ENCODE peak calls at places on chromosomes 7 and 10, in four cellular contexts. One of them, this sample, is unnamed.
A peak's percentile ranks its signal among the peaks of the same experiment; 100 is the strongest.

GRCh38 chr10:13518076-13518692 is 10.6 kb downstream of the BEND7 start:
- DNase-seq in GM12878: no peak
- DNase-seq in HepG2: no peak
- DNase-seq in K562: peak; percentile 52
- DNase-seq in this sample: no peak

GRCh38 chr7:12594122-12594897 is 23.8 kb downstream of the SCIN start:
- DNase-seq in GM12878: no peak
- DNase-seq in K562: peak; percentile 55
- DNase-seq in HepG2: no peak
- DNase-seq in this sample: no peak

GRCh38 chr7:134480730-134481129 is 21.8 kb upstream of the AKR1B1 start:
- DNase-seq in K562: no peak
- DNase-seq in HepG2: peak; percentile 78
- DNase-seq in GM12878: no peak
- DNase-seq in this sample: no peak

GRCh38 chr7:42494722-42495121 is 257.7 kb upstream of the GLI3 start:
- DNase-seq in K562: no peak
- DNase-seq in GM12878: no peak
- DNase-seq in HepG2: no peak
- DNase-seq in this sample: no peak

GRCh38 chr7:132770055-132770454 is 193.8 kb upstream of the PLXNA4 start:
- DNase-seq in HepG2: no peak
- DNase-seq in GM12878: no peak
- DNase-seq in K562: no peak
- DNase-seq in this sample: no peak

GRCh38 chr10:63413429-63413828 is 52.3 kb downstream of the JMJD1C start:
- DNase-seq in HepG2: no peak
- DNase-seq in K562: no peak
- DNase-seq in GM12878: no peak
- DNase-seq in this sample: no peak

GRCh38 chr10:12635127-12635541 is 285.8 kb downstream of the CAMK1D start:
- DNase-seq in HepG2: no peak
- DNase-seq in K562: no peak
- DNase-seq in GM12878: no peak
- DNase-seq in this sample: no peak

GRCh38 chr7:117908031-117908795 is 35.0 kb upstream of the CTTNBP2 start:
- DNase-seq in K562: no peak
- DNase-seq in GM12878: no peak
- DNase-seq in HepG2: no peak
- DNase-seq in this sample: no peak

GRCh38 chr7:82445226-82445625 is 1.6 kb upstream of the CACNA2D1 start:
- DNase-seq in HepG2: no peak
- DNase-seq in GM12878: no peak
- DNase-seq in K562: no peak
- DNase-seq in this sample: no peak

GRCh38 chr7:28686418-28686800 is 271.7 kb downstream of the TRIL start:
- DNase-seq in K562: peak; percentile 13
- DNase-seq in GM12878: no peak
- DNase-seq in HepG2: no peak
- DNase-seq in this sample: peak; percentile 51

GRCh38 chr7:156857757-156858156 is 35.2 kb downstream of the LMBR1 start:
- DNase-seq in GM12878: no peak
- DNase-seq in HepG2: no peak
- DNase-seq in K562: no peak
- DNase-seq in this sample: no peak

GRCh38 chr10:21265622-21266021 is 259.9 kb downstream of the SKIDA1 start:
- DNase-seq in HepG2: peak; percentile 28
- DNase-seq in GM12878: no peak
- DNase-seq in K562: no peak
- DNase-seq in this sample: no peak

GRCh38 chr7:43905954-43906326 is 456 bp downstream of the URGCP start:
- DNase-seq in GM12878: no peak
- DNase-seq in HepG2: peak; percentile 14
- DNase-seq in K562: peak; percentile 45
- DNase-seq in this sample: peak; percentile 59

GRCh38 chr10:60299961-60300883 is 89.5 kb downstream of the ANK3 start:
- DNase-seq in HepG2: no peak
- DNase-seq in K562: peak; percentile 90
- DNase-seq in GM12878: no peak
- DNase-seq in this sample: no peak
- H2AFZ ChIP-seq in HepG2: no peak overlapping the region
- H2AFZ ChIP-seq in K562: peak overlapping the region; percentile 97
- H2AFZ ChIP-seq in GM12878: no peak overlapping the region
- H2AFZ ChIP-seq in this sample: no peak overlapping the region

GRCh38 chr10:97468162-97468561 is 22.2 kb downstream of the ZDHHC16 start:
- DNase-seq in HepG2: no peak
- DNase-seq in GM12878: peak; percentile 7
- DNase-seq in K562: no peak
- DNase-seq in this sample: no peak

GRCh38 chr10:97465982-97466381 is 20.0 kb downstream of the ZDHHC16 start:
- DNase-seq in GM12878: no peak
- DNase-seq in HepG2: no peak
- DNase-seq in K562: no peak
- DNase-seq in this sample: no peak

GRCh38 chr10:97464226-97464625 is 18.3 kb downstream of the ZDHHC16 start:
- DNase-seq in GM12878: no peak
- DNase-seq in HepG2: no peak
- DNase-seq in K562: no peak
- DNase-seq in this sample: no peak

GRCh38 chr10:97463363-97464132 is 17.6 kb downstream of the ZDHHC16 start:
- DNase-seq in GM12878: peak; percentile 9
- DNase-seq in K562: peak; percentile 42
- DNase-seq in HepG2: peak; percentile 87
- DNase-seq in this sample: no peak

GRCh38 chr10:97466755-97467154 is 20.8 kb downstream of the ZDHHC16 start:
- DNase-seq in GM12878: no peak
- DNase-seq in K562: no peak
- DNase-seq in HepG2: peak; percentile 59
- DNase-seq in this sample: no peak
- TF ChIP-seq HDAC6 in GM12878: no peak
- TF ChIP-seq HDAC6 in K562: no peak
- TF ChIP-seq HDAC6 in HepG2: no peak
- TF ChIP-seq HDAC6 in this sample: no peak

GRCh38 chr7:159031135-159031701 is 113.4 kb downstream of the VIPR2 start:
- DNase-seq in GM12878: no peak
- DNase-seq in K562: peak; percentile 42
- DNase-seq in HepG2: no peak
- DNase-seq in this sample: peak; percentile 65
- H2AFZ ChIP-seq in GM12878: no peak overlapping the region
- H2AFZ ChIP-seq in K562: peak overlapping the region; percentile 98
- H2AFZ ChIP-seq in HepG2: no peak overlapping the region
- H2AFZ ChIP-seq in this sample: peak overlapping the region; percentile 63

DNA sequence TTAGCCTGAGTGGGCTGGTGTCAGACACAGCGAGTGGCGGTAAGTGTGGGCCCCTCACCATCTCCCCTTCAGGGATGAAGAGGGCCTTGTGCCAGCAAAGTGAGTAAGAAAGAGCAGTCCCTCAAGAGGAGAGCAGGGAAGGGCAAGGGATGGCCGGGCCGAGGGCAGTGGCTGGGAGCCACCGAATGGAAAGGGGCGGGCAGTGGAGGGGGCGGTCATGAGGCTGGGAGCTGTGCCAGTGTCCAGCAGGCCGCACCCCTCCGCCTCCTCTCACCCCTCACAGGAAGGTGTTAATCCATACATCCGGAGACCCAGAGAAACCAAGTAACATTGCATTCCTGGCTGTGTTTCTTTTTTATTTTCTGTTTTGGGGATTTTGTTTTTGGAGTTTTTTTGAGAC is 28.6 kb upstream of the RASGEF1A start:
- DNase-seq in HepG2: no peak
- DNase-seq in K562: no peak
- DNase-seq in GM12878: no peak
- DNase-seq in this sample: no peak
- TF ChIP-seq HDAC6 in HepG2: no peak
- TF ChIP-seq HDAC6 in K562: no peak
- TF ChIP-seq HDAC6 in GM12878: no peak
- TF ChIP-seq HDAC6 in this sample: no peak

DNA sequence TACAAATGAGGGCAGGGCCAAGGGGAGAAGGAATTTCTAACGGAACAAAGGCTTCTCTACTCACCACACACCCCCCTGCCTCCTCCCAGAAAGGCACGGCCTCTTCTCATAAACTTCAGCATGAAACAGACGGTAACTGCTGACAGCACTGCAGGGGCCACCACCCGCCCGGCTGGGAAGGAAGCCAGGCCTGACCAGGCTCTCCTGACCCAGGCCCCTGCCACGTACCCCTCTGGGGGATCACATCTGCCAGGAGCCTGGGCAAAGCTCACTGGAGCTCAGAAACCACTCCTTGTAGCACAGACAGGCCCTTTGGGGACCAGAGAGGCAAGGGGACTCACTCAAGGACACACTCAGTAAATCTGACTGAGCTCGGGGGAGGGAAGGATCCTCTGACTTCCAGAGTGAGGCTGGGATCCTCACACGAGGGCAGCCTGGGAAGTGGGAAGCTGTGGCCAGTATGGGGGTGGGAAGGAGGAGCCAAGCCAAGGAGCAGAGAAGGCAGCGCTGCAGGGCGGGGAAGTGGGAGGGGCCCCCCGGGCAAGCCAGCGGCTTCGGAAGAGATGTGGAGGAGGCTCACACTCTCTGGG is 46.1 kb downstream of the ZCCHC24 start:
- DNase-seq in HepG2: no peak
- DNase-seq in K562: peak; percentile 88
- DNase-seq in GM12878: no peak
- DNase-seq in this sample: no peak
- H2AFZ ChIP-seq in HepG2: no peak overlapping the region
- H2AFZ ChIP-seq in K562: peak overlapping the region; percentile 96
- H2AFZ ChIP-seq in GM12878: no peak overlapping the region
- H2AFZ ChIP-seq in this sample: no peak overlapping the region

GRCh38 chr10:73881221-73881919 is 7.0 kb upstream of the CAMK2G start:
- DNase-seq in K562: no peak
- DNase-seq in GM12878: no peak
- DNase-seq in HepG2: no peak
- DNase-seq in this sample: no peak

GRCh38 chr10:73886085-73886529 is 11.8 kb upstream of the CAMK2G start:
- DNase-seq in HepG2: peak; percentile 57
- DNase-seq in GM12878: no peak
- DNase-seq in K562: peak; percentile 90
- DNase-seq in this sample: peak; percentile 81

GRCh38 chr10:73886625-73887024 is 12.3 kb upstream of the CAMK2G start:
- DNase-seq in GM12878: no peak
- DNase-seq in HepG2: no peak
- DNase-seq in K562: no peak
- DNase-seq in this sample: no peak

GRCh38 chr10:73884017-73884416 is 9.7 kb upstream of the CAMK2G start:
- DNase-seq in K562: no peak
- DNase-seq in HepG2: no peak
- DNase-seq in GM12878: no peak
- DNase-seq in this sample: no peak

DNA sequence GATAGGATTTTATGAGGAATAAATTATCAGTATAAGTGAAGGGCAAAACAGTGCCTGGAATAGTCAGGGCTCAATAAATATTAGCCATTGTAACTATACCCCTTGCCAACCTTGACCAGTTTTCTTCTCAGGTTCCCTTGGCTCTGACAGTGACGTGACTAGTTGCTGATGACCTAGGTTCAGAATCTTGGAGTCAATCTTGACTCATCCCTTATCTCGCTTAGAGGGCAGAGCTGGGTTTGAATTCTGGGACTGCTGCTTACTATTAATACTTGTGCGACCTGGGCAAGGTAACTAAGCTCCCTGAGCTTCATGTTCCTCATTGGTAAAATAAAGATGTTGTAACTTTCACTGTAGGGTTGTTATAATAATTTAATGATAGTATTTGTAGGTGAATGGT is 9.2 kb upstream of the CAMK2G start:
- DNase-seq in GM12878: no peak
- DNase-seq in K562: no peak
- DNase-seq in HepG2: no peak
- DNase-seq in this sample: no peak
- TF ChIP-seq HDAC6 in GM12878: no peak
- TF ChIP-seq HDAC6 in K562: no peak
- TF ChIP-seq HDAC6 in HepG2: no peak
- TF ChIP-seq HDAC6 in this sample: no peak

GRCh38 chr10:106181491-106181890 is 983.0 kb downstream of the SORCS1 start:
- DNase-seq in HepG2: no peak
- DNase-seq in K562: no peak
- DNase-seq in GM12878: no peak
- DNase-seq in this sample: no peak

GRCh38 chr10:106173838-106174237 is 990.7 kb downstream of the SORCS1 start:
- DNase-seq in HepG2: no peak
- DNase-seq in K562: no peak
- DNase-seq in GM12878: no peak
- DNase-seq in this sample: no peak

DNA sequence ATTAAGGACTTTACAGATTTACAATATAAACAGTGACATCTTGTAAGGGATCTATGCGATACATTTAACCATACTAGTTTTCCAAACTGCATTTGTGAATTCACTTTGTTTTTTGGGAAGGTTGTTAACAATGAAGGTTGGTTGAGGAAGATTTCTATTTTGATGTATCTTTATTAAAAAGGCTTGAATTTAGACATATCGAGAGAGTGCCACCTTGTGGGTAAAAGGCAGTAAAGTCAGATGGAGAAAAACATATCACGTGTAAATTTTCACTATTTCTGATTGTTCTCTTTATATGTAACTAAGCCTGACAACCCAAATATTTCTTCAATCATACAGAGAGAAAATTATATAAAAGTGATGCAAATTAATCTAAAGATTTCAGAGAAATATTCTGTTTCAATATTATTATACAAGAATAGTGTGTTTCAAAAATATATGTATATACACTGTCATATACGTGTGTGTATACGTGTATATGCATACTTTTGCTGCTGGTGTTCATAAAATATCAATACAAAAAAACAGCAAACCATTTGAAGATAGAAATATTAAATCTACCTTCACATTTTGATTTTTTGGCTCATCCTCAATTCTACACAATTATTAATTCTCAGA is 988.6 kb downstream of the SORCS1 start:
- DNase-seq in GM12878: no peak
- DNase-seq in HepG2: no peak
- DNase-seq in K562: no peak
- DNase-seq in this sample: no peak
- H2AFZ ChIP-seq in GM12878: no peak overlapping the region
- H2AFZ ChIP-seq in HepG2: no peak overlapping the region
- H2AFZ ChIP-seq in K562: no peak overlapping the region
- H2AFZ ChIP-seq in this sample: no peak overlapping the region

DNA sequence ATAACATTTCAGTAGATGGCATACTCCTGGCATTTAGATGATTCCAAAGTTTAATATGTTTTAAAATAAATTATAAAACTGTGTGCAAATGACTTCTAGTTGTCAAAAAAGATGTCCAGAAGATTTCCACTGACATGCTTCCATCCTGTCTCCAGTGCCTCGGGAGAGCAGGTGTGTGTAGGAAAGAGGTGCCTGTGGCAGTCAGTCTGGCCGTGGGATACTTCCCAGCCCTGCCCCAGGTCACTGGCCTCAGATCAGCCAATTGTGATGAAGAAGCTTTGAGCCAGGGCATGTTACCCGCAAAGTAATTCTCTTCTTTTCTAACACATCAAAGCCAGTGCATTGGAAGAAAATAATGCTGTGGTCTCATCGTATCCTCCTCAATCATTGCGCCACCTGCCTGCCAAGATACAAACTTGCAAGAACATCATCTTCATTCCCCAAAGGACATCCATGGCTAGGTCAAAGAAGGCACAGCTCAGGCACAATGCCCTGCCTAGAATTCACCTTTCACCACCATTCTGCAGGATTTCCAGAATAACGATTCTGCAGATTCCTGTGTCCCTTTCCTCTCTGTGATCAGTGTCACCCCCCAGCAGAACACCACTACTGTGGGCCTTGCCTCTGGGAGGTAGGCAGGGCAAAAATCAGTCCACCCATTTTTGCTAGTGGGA is 6.3 kb upstream of the KCNMA1 start:
- DNase-seq in HepG2: peak; percentile 27
- DNase-seq in GM12878: no peak
- DNase-seq in K562: peak; percentile 59
- DNase-seq in this sample: no peak
- TF ChIP-seq HDAC6 in HepG2: no peak
- TF ChIP-seq HDAC6 in GM12878: no peak
- TF ChIP-seq HDAC6 in K562: no peak
- TF ChIP-seq HDAC6 in this sample: no peak

This sample was measured in H1.